ENCODE peak calls at places on chromosomes 2 and 18, in seven cellular contexts. L is left ventricle myocardium inferior, Q is H1, P is pancreas, O is A549, U is mucosa of descending colon, S is astrocyte of the spinal cord. X is an unnamed sample.

GRCh38 chr2:237600205-237600846 is 9.8 kb upstream of the RAB17 start:
- DNase-seq in L (peak), Q (no peak), P (no peak), O (no peak), U (no peak), S (no peak), X (peak)

GRCh38 chr2:61111708-61112107 is 46.0 kb downstream of the SANBR start:
- DNase-seq in L (no peak), Q (no peak), P (no peak), O (no peak), U (no peak), S (no peak), X (no peak)

GRCh38 chr2:233285921-233286320 is 21.7 kb upstream of the SAG start:
- DNase-seq in L (no peak), Q (no peak), P (no peak), O (no peak), U (no peak), S (peak), X (no peak)

GRCh38 chr18:79570266-79571201 is 109.1 kb upstream of the CTDP1 start:
- DNase-seq in L (no peak), Q (peak), P (no peak), O (no peak), U (no peak), S (peak), X (no peak)

GRCh38 chr2:212484563-212485080 is 54.0 kb downstream of the ERBB4 start:
- DNase-seq in L (no peak), Q (no peak), P (no peak), O (no peak), U (no peak), S (peak), X (no peak)

GRCh38 chr2:123840614-123841013 is 184.5 kb upstream of the CNTNAP5 start:
- DNase-seq in L (no peak), Q (no peak), P (no peak), O (no peak), U (no peak), S (no peak), X (no peak)

GRCh38 chr2:239376351-239376750 is 24.5 kb downstream of the HDAC4 start:
- DNase-seq in L (no peak), Q (no peak), P (no peak), O (no peak), U (no peak), S (no peak), X (no peak)

GRCh38 chr2:206693399-206694137 is 24.6 kb downstream of the DYTN start:
- DNase-seq in L (no peak), Q (peak), P (peak), O (peak), U (peak), S (peak), X (peak)

GRCh38 chr2:14776216-14776615 is 143.7 kb downstream of the LRATD1 start:
- DNase-seq in L (no peak), Q (no peak), P (no peak), O (no peak), U (no peak), S (no peak), X (no peak)

GRCh38 chr2:53210538-53210937 is 557.1 kb upstream of the CHAC2 start:
- DNase-seq in L (no peak), Q (no peak), P (no peak), O (peak), U (no peak), S (no peak), X (no peak)

GRCh38 chr2:56681659-56682396 is 498.0 kb downstream of the CCDC85A start:
- DNase-seq in L (no peak), Q (no peak), P (no peak), O (no peak), U (no peak), S (peak), X (no peak)

GRCh38 chr2:5932556-5933469 is 240.6 kb downstream of the SOX11 start:
- DNase-seq in L (peak), Q (no peak), P (peak), O (no peak), U (no peak), S (no peak), X (no peak)

GRCh38 chr2:157287160-157287559 is 29.7 kb downstream of the GALNT5 start:
- DNase-seq in L (no peak), Q (no peak), P (no peak), O (no peak), U (no peak), S (no peak), X (no peak)

GRCh38 chr18:34870916-34871315 is 160.8 kb downstream of the DTNA start:
- DNase-seq in L (no peak), Q (no peak), P (no peak), O (no peak), U (no peak), S (no peak), X (no peak)

GRCh38 chr2:80050246-80050645 is 254.3 kb downstream of the LRRTM1 start:
- DNase-seq in L (no peak), Q (no peak), P (peak), O (no peak), U (no peak), S (no peak), X (peak)

GRCh38 chr2:48189552-48190228 is 283.4 kb upstream of the FBXO11 start:
- DNase-seq in L (no peak), Q (no peak), P (no peak), O (no peak), U (peak), S (no peak), X (no peak)

GRCh38 chr2:226699321-226699720 is 100.3 kb downstream of the IRS1 start:
- DNase-seq in L (peak), Q (no peak), P (peak), O (peak), U (peak), S (peak), X (no peak)

GRCh38 chr2:144515694-144516416 is 4.1 kb downstream of the ZEB2 start:
- DNase-seq in L (peak), Q (peak), P (no peak), O (peak), U (peak), S (peak), X (no peak)

GRCh38 chr2:100013892-100014677 is 128.3 kb downstream of the AFF3 start:
- DNase-seq in L (peak), Q (no peak), P (peak), O (peak), U (no peak), S (peak), X (peak)
- TF ChIP-seq CTCF in L (peak), Q (no peak), P (no peak), O (no peak), U (no peak), S (peak), X (peak)

DNA sequence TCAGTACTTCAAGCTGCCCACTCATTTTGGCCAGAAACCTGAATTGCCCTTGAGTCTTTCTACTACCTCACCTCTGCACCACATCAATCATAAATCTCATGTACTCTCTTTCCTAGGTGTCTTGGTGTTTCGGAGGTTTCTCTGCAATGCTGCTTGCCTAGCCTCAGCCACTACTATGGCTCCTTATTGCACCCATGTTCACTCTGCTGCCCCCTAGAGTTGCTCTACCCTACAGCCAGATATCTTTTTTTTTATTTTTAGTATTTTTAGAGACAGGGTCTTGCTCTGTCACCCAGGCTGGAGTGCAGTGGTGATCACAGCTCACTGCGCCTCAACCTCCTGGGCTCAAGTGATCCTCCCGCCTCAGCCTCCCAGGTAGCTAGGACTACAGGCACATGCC is 413.0 kb downstream of the PTPRM start:
- DNase-seq in L (no peak), Q (peak), P (no peak), O (no peak), U (peak), S (no peak), X (no peak)
- TF ChIP-seq CTCF in L (no peak), Q (peak), P (no peak), O (peak), U (no peak), S (no peak), X (no peak)

GRCh38 chr2:197261808-197262226 is 48.8 kb downstream of the ANKRD44 start:
- DNase-seq in L (no peak), Q (no peak), P (no peak), O (no peak), U (no peak), S (peak), X (no peak)
- TF ChIP-seq CTCF in L (no peak), Q (no peak), P (no peak), O (no peak), U (no peak), S (no peak), X (no peak)

DNA sequence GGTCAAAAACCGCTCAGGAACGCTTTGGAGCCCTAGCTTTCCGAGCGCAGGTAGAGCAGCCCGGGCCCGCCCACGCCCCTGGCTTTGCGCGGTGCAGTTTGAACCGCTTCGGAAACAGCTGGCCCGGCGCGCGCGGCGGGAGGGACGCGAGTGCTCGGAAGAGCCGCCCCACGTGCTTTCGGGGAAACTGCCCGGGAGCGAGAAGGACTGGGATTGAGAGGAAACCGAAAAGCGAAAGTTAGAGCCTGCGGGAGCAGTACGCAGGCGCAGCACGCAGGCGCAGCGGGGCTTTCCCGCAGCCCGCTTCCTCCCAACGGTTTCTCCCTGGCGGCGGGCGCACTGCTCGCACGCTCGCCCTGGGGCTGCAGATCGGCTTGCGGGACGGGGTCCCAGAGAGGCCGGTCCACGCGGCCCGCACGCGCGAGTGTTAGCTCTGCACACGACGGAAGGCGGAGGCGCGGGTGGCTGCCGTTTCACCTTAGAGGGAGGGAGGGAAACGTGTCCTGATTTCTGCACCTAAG is 6.3 kb upstream of the STAT1 start:
- DNase-seq in L (peak), Q (peak), P (peak), O (peak), U (peak), S (peak), X (peak)
- TF ChIP-seq CTCF in L (peak), Q (no peak), P (no peak), O (no peak), U (peak), S (no peak), X (no peak)

DNA sequence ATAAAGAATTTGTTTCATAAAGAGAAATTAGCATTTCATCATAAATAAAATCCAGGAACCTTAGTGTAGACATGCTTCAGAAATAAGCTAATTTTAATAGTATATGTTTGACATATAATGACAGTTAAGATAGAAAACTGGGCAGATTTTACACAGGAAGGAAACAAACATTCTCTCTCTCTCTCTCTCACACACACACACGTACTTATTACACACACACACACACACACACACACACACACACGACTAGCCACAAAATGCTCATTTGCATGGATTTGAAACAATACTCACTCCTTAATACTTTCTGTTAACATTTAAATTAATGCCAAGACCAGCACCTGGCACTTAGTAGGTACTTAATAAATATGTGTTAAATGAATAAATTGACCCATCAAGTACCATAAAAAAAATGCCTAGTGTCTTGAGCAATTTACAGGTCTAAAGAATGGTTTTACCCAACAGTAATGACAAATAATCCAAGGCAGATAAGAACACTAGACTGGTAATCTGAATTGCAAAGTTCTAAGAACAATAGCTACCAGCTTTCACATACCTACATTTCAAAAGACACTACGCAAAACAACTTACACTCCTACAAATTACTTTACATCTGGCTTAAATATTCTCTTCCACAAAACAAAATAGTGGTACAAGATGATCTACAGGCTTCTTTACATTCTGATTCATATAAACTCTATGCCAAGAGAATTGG is 2.9 kb upstream of the GALNT3 start:
- DNase-seq in L (no peak), Q (no peak), P (no peak), O (no peak), U (no peak), S (no peak), X (no peak)
- TF ChIP-seq CTCF in L (no peak), Q (no peak), P (no peak), O (no peak), U (no peak), S (no peak), X (no peak)

X was measured in AG09319.